ENCODE peak calls at places on chromosome 17, in five cellular contexts. I is hepatocyte, E is SK-N-SH, P is OCI-LY7, U is PC-3. D is an unnamed sample.
A peak's percentile ranks its signal among the peaks of the same experiment; 100 is the strongest.

GRCh38 chr17:731943-732787 is at the start of gene TLCD3A:
- DNase-seq in I (peak; percentile 88), E (peak; percentile 95), P (peak; percentile 33), U (peak; percentile 55), D (peak; percentile 86)

GRCh38 chr17:44363613-44364159 is at the start of gene FAM171A2:
- DNase-seq in I (peak; percentile 89), E (peak; percentile 97), P (peak; percentile 83), U (peak; percentile 76), D (peak; percentile 93)

GRCh38 chr17:17710728-17711541 is 29.7 kb downstream of the RAI1 start:
- DNase-seq in I (peak; percentile 95), E (peak; percentile 52), P (no peak), U (peak; percentile 95), D (peak; percentile 84)

GRCh38 chr17:38852771-38853291 is 690 bp downstream of the RPL23 start:
- DNase-seq in I (no peak), E (no peak), P (peak; percentile 30), U (no peak), D (no peak)

GRCh38 chr17:44518032-44518431 is 14.8 kb upstream of the GPATCH8 start:
- DNase-seq in I (no peak), E (no peak), P (no peak), U (no peak), D (no peak)

GRCh38 chr17:60526726-60527125 is 684 bp upstream of the APPBP2 start:
- DNase-seq in I (no peak), E (peak; percentile 32), P (no peak), U (no peak), D (no peak)

GRCh38 chr17:78412403-78412802 is 34.0 kb downstream of the PGS1 start:
- DNase-seq in I (no peak), E (peak; percentile 58), P (no peak), U (peak; percentile 30), D (peak; percentile 31)

GRCh38 chr17:82956146-82956725 is 116.4 kb upstream of the ZNF750 start:
- DNase-seq in I (no peak), E (no peak), P (no peak), U (no peak), D (no peak)

GRCh38 chr17:17819561-17819995 is 17.2 kb downstream of the SREBF1 start:
- DNase-seq in I (peak; percentile 88), E (peak; percentile 74), P (no peak), U (peak; percentile 97), D (no peak)

GRCh38 chr17:39671651-39672521 is 3.6 kb downstream of the PNMT start:
- DNase-seq in I (peak; percentile 70), E (peak; percentile 86), P (peak; percentile 52), U (peak; percentile 25), D (peak; percentile 79)

GRCh38 chr17:32226881-32227280 is 38.8 kb upstream of the RHBDL3 start:
- DNase-seq in I (no peak), E (no peak), P (no peak), U (no peak), D (no peak)

GRCh38 chr17:79005063-79005861 is 4.3 kb downstream of the CANT1 start:
- DNase-seq in I (peak; percentile 70), E (no peak), P (no peak), U (peak; percentile 94), D (no peak)

GRCh38 chr17:36066365-36066945 is 2.4 kb downstream of the CCL18 start:
- DNase-seq in I (no peak), E (no peak), P (no peak), U (no peak), D (no peak)

GRCh38 chr17:15185625-15185991 is 79.5 kb downstream of the PMP22 start:
- DNase-seq in I (peak; percentile 58), E (no peak), P (no peak), U (no peak), D (no peak)

GRCh38 chr17:35376245-35376644 is 2.8 kb upstream of the SLFN11 start:
- DNase-seq in I (no peak), E (no peak), P (no peak), U (peak; percentile 3), D (no peak)

DNA sequence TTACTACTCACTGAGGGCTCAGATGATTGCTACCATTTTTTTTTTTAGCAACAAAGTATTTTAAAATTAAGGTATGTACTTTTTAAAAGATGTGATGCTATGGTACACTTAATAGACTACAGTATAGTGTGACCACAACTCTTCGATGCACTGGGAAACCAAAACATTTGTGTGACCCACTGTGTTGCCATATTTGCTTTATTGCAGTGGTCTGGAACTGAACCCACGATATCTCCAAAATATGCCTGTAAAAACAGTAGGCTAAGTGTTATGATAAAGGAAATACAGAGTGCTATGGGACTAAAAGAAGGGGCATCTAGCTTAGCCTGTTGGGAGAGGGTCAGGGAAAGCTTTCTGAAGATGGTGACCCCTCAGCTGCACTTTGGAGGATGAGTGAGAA is 41.6 kb upstream of the HNF1B start:
- DNase-seq in I (no peak), E (no peak), P (no peak), U (no peak), D (no peak)
- TF ChIP-seq EZH2phosphoT487 in I (no peak), E (no peak), P (no peak), U (no peak), D (no peak)

GRCh38 chr17:57085448-57086068 is 512 bp downstream of the AKAP1 start:
- DNase-seq in I (peak; percentile 86), E (peak; percentile 89), P (peak; percentile 69), U (peak; percentile 62), D (peak; percentile 82)
- TF ChIP-seq CTCF in I (peak; percentile 34), E (peak; percentile 42), P (peak; percentile 50), U (peak; percentile 43), D (peak; percentile 42)

GRCh38 chr17:81428945-81429344 is 33.7 kb downstream of the BAHCC1 start:
- DNase-seq in I (no peak), E (no peak), P (no peak), U (no peak), D (no peak)
- H3K4me3 ChIP-seq in I (no peak overlapping the region), E (no peak overlapping the region), P (no peak overlapping the region), U (no peak overlapping the region), D (no peak overlapping the region)

GRCh38 chr17:47607481-47607880 is 42.2 kb upstream of the KPNB1 start:
- DNase-seq in I (no peak), E (no peak), P (no peak), U (no peak), D (no peak)
- TF ChIP-seq EZH2phosphoT487 in I (no peak), E (no peak), P (no peak), U (no peak), D (no peak)